ENCODE peak calls at places on chromosomes 12 and 14, in eight cellular contexts. R is cardiac fibroblast, X is astrocyte of the cerebellum, Q is transverse colon, E is lung, V is fibroblast of lung, B is adipocyte, I is GM23248. Z is an unnamed sample.

GRCh38 chr12:12503384-12504078 is 59.1 kb downstream of the DUSP16 start:
- DNase-seq in R (no peak), X (no peak), Q (no peak), E (no peak), V (no peak), B (no peak), I (no peak), Z (no peak)

GRCh38 chr12:57864811-57865751 is 18.6 kb upstream of the CTDSP2 start:
- DNase-seq in R (peak; percentile 93), X (peak; percentile 28), Q (peak; percentile 82), E (peak; percentile 78), V (peak; percentile 86), B (peak; percentile 96), I (peak; percentile 95), Z (peak; percentile 79)

GRCh38 chr12:105485321-105485910 is 154.9 kb downstream of the C12orf75 start:
- DNase-seq in R (peak; percentile 81), X (no peak), Q (no peak), E (no peak), V (peak; percentile 89), B (peak; percentile 20), I (peak; percentile 75), Z (peak; percentile 53)

GRCh38 chr12:113422030-113422900 is at the start of gene SDSL:
- DNase-seq in R (peak; percentile 87), X (no peak), Q (peak; percentile 74), E (peak; percentile 76), V (peak; percentile 84), B (peak; percentile 82), I (peak; percentile 89), Z (peak; percentile 83)

GRCh38 chr14:88225721-88226120 is 97.3 kb downstream of the KCNK10 start:
- DNase-seq in R (no peak), X (no peak), Q (no peak), E (no peak), V (no peak), B (no peak), I (no peak), Z (no peak)

GRCh38 chr14:90727082-90727481 is 89.1 kb downstream of the TTC7B start:
- DNase-seq in R (no peak), X (no peak), Q (no peak), E (peak; percentile 23), V (no peak), B (no peak), I (no peak), Z (no peak)

GRCh38 chr14:96931751-96932150 is 134.6 kb downstream of the VRK1 start:
- DNase-seq in R (no peak), X (no peak), Q (no peak), E (no peak), V (no peak), B (no peak), I (no peak), Z (no peak)

GRCh38 chr12:128578045-128578444 is 245.7 kb downstream of the SLC15A4 start:
- DNase-seq in R (no peak), X (no peak), Q (no peak), E (no peak), V (no peak), B (no peak), I (no peak), Z (no peak)

GRCh38 chr14:40312296-40312695 is 880.1 kb upstream of the FBXO33 start:
- DNase-seq in R (no peak), X (no peak), Q (no peak), E (no peak), V (no peak), B (no peak), I (no peak), Z (no peak)

GRCh38 chr14:34833545-34834523 is 41.3 kb downstream of the BAZ1A start:
- DNase-seq in R (peak; percentile 25), X (no peak), Q (no peak), E (no peak), V (no peak), B (peak; percentile 34), I (no peak), Z (no peak)

GRCh38 chr12:103855036-103855712 is 14.1 kb upstream of the NT5DC3 start:
- DNase-seq in R (peak; percentile 38), X (peak; percentile 86), Q (no peak), E (no peak), V (peak; percentile 95), B (peak; percentile 31), I (peak; percentile 27), Z (peak; percentile 30)

GRCh38 chr12:96720363-96720705 is 186.7 kb upstream of the NEDD1 start:
- DNase-seq in R (peak; percentile 10), X (no peak), Q (peak; percentile 8), E (no peak), V (no peak), B (peak; percentile 2), I (peak; percentile 46), Z (peak; percentile 1)

GRCh38 chr12:77493311-77493710 is 337.4 kb upstream of the NAV3 start:
- DNase-seq in R (no peak), X (no peak), Q (no peak), E (no peak), V (peak; percentile 3), B (peak; percentile 11), I (no peak), Z (peak; percentile 39)

GRCh38 chr14:48955857-48956256 is 630.3 kb downstream of the RPS29 start:
- DNase-seq in R (no peak), X (no peak), Q (no peak), E (no peak), V (no peak), B (no peak), I (no peak), Z (no peak)

GRCh38 chr14:48954446-48954845 is 631.7 kb downstream of the RPS29 start:
- DNase-seq in R (no peak), X (no peak), Q (no peak), E (no peak), V (no peak), B (no peak), I (no peak), Z (no peak)

GRCh38 chr14:48963231-48963630 is 622.9 kb downstream of the RPS29 start:
- DNase-seq in R (no peak), X (no peak), Q (no peak), E (no peak), V (no peak), B (no peak), I (no peak), Z (no peak)

GRCh38 chr14:48957486-48957885 is 628.7 kb downstream of the RPS29 start:
- DNase-seq in R (no peak), X (no peak), Q (no peak), E (no peak), V (no peak), B (no peak), I (no peak), Z (no peak)
- H3K4me3 ChIP-seq in R (no peak overlapping the region), X (no peak overlapping the region), Q (no peak overlapping the region), E (no peak overlapping the region), V (no peak overlapping the region), B (no peak overlapping the region), I (no peak overlapping the region), Z (no peak overlapping the region)

DNA sequence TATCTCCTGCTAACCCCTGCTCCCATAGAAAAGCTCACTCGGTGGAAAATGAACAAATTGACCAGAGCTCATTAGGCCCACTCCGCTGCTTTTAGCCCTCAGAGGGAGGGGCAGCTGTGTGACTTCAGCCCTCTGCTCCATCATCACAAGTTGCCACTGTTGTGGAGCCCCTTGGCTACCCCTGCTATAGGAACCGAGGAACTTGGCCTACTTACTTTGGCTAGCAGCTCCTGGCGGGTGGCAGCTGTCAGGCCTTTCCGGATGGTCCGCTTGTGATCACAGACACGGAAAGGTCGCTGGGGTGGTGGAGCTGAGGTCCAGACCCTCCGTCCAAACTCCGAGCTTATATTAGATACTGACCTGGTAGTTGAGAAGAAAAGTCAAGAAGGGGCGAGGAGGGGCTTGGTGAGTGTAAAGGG is 612 bp downstream of the CIDEB start:
- DNase-seq in R (no peak), X (no peak), Q (no peak), E (no peak), V (no peak), B (no peak), I (no peak), Z (no peak)
- H3K4me3 ChIP-seq in R (no peak overlapping the region), X (no peak overlapping the region), Q (no peak overlapping the region), E (no peak overlapping the region), V (no peak overlapping the region), B (no peak overlapping the region), I (no peak overlapping the region), Z (no peak overlapping the region)

GRCh38 chr14:55188686-55189295 is 2.6 kb downstream of the DLGAP5 start:
- DNase-seq in R (peak; percentile 24), X (no peak), Q (no peak), E (no peak), V (peak; percentile 33), B (no peak), I (peak; percentile 61), Z (peak; percentile 11)
- H3K4me3 ChIP-seq in R (no peak overlapping the region), X (no peak overlapping the region), Q (no peak overlapping the region), E (no peak overlapping the region), V (no peak overlapping the region), B (no peak overlapping the region), I (peak overlapping the region; percentile 83), Z (no peak overlapping the region)

GRCh38 chr12:14955876-14956811 is 5.3 kb downstream of the ARHGDIB start:
- DNase-seq in R (no peak), X (no peak), Q (no peak), E (no peak), V (no peak), B (no peak), I (no peak), Z (no peak)
- H3K4me3 ChIP-seq in R (no peak overlapping the region), X (no peak overlapping the region), Q (no peak overlapping the region), E (no peak overlapping the region), V (no peak overlapping the region), B (no peak overlapping the region), I (no peak overlapping the region), Z (no peak overlapping the region)

GRCh38 chr12:124607681-124608425 is 40.4 kb upstream of the NCOR2 start:
- DNase-seq in R (no peak), X (no peak), Q (no peak), E (no peak), V (peak; percentile 32), B (no peak), I (peak; percentile 51), Z (peak; percentile 46)
- H3K4me3 ChIP-seq in R (no peak overlapping the region), X (no peak overlapping the region), Q (no peak overlapping the region), E (no peak overlapping the region), V (no peak overlapping the region), B (no peak overlapping the region), I (no peak overlapping the region), Z (no peak overlapping the region)

DNA sequence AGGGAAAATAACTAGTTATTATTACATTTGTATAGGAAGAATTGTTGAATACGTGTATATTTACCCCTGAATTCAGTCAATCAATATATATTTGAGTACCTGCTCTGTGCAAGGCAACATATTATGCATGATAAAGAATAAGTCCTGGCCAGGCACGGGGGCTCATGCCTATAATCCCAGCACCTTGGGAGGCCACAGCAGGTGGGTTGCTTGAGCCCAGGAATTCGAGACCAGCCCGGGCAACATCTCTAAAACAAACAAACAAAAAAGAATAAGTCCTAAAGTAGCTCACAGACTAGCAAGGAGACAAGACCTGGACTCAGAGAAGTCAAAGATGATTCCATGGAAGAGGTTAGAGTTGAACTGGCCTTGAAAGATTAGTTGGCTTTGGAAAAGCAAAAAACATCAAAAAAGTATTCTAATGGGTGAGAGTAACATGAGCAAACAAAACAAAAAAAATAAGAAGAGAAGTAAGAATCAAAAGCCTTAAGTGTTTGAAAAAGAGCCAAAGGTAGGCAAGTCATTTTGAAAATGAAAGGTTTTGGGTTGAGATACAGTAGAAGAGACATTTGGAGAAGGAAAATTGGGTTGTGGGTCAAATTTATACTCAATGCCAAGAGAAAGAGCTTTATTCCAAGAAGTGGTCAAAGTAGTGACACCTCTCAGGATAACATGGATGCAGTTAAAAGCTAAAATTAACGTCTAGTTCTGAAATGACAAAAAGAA is 115.1 kb upstream of the BCAT1 start:
- DNase-seq in R (no peak), X (no peak), Q (no peak), E (no peak), V (no peak), B (no peak), I (no peak), Z (no peak)
- H3K4me3 ChIP-seq in R (no peak overlapping the region), X (no peak overlapping the region), Q (no peak overlapping the region), E (no peak overlapping the region), V (no peak overlapping the region), B (no peak overlapping the region), I (no peak overlapping the region), Z (no peak overlapping the region)

Z was measured in fibroblast of mammary gland.